ENCODE peak calls at places on chromosomes 5 and 9, in nine cellular contexts. F is ovary, V is GM10248, Z is retina, J is BJ, H is KG1, B is T-helper 2 cell, D is ACHN, U is omental fat pad. Q is an unnamed sample.

GRCh38 chr9:26742843-26743242 is 149.8 kb downstream of the CAAP1 start:
- DNase-seq in F (no peak), V (no peak), Z (no peak), J (no peak), H (no peak), B (no peak), D (no peak), U (no peak), Q (no peak)

GRCh38 chr5:180323929-180324632 is 29.1 kb downstream of the GFPT2 start:
- DNase-seq in F (no peak), V (no peak), Z (no peak), J (no peak), H (no peak), B (no peak), D (no peak), U (no peak), Q (no peak)

GRCh38 chr9:2461886-2462285 is 159.7 kb upstream of the VLDLR start:
- DNase-seq in F (no peak), V (no peak), Z (no peak), J (no peak), H (no peak), B (no peak), D (no peak), U (no peak), Q (no peak)

GRCh38 chr5:6377582-6378127 is 692 bp downstream of the MED10 start:
- DNase-seq in F (no peak), V (no peak), Z (peak), J (no peak), H (no peak), B (no peak), D (no peak), U (no peak), Q (peak)

GRCh38 chr5:109326864-109327263 is 82.9 kb downstream of the PJA2 start:
- DNase-seq in F (no peak), V (no peak), Z (no peak), J (no peak), H (no peak), B (no peak), D (no peak), U (no peak), Q (no peak)

GRCh38 chr5:157267766-157268480 is 2.0 kb downstream of the CYFIP2 start:
- DNase-seq in F (no peak), V (no peak), Z (no peak), J (no peak), H (no peak), B (no peak), D (no peak), U (no peak), Q (no peak)

GRCh38 chr5:67724412-67725135 is 491.0 kb upstream of the PIK3R1 start:
- DNase-seq in F (no peak), V (no peak), Z (no peak), J (no peak), H (no peak), B (no peak), D (no peak), U (no peak), Q (no peak)

GRCh38 chr5:141465351-141465750 is 10.4 kb upstream of the PCDHGC3 start:
- DNase-seq in F (no peak), V (no peak), Z (no peak), J (no peak), H (no peak), B (no peak), D (no peak), U (no peak), Q (no peak)

GRCh38 chr9:37331871-37332270 is 90.6 kb upstream of the GRHPR start:
- DNase-seq in F (no peak), V (no peak), Z (no peak), J (no peak), H (no peak), B (no peak), D (no peak), U (no peak), Q (no peak)

GRCh38 chr5:98455660-98456059 is 317.8 kb upstream of the RGMB start:
- DNase-seq in F (no peak), V (no peak), Z (no peak), J (no peak), H (no peak), B (no peak), D (no peak), U (no peak), Q (no peak)

GRCh38 chr5:173970878-173971650 is 17.9 kb upstream of the C5orf47 start:
- DNase-seq in F (no peak), V (no peak), Z (no peak), J (no peak), H (no peak), B (no peak), D (no peak), U (no peak), Q (no peak)

GRCh38 chr9:79353856-79354520 is 217.8 kb upstream of the TLE4 start:
- DNase-seq in F (no peak), V (no peak), Z (no peak), J (peak), H (no peak), B (no peak), D (peak), U (no peak), Q (no peak)

GRCh38 chr9:27632254-27632653 is 59.0 kb upstream of the C9orf72 start:
- DNase-seq in F (no peak), V (no peak), Z (no peak), J (no peak), H (no peak), B (no peak), D (no peak), U (no peak), Q (no peak)

GRCh38 chr9:108512426-108513173 is 343.2 kb downstream of the ACTL7B start:
- DNase-seq in F (no peak), V (no peak), Z (no peak), J (no peak), H (no peak), B (no peak), D (no peak), U (no peak), Q (no peak)

GRCh38 chr5:170631471-170632195 is 127.8 kb downstream of the KCNIP1 start:
- DNase-seq in F (peak), V (no peak), Z (peak), J (no peak), H (no peak), B (no peak), D (peak), U (no peak), Q (no peak)

GRCh38 chr5:78405820-78406750 is 45.7 kb downstream of the SCAMP1 start:
- DNase-seq in F (no peak), V (peak), Z (no peak), J (no peak), H (no peak), B (no peak), D (peak), U (no peak), Q (no peak)

GRCh38 chr9:21555911-21556310 is 73.8 kb upstream of the IFNE start:
- DNase-seq in F (no peak), V (no peak), Z (no peak), J (no peak), H (no peak), B (no peak), D (no peak), U (no peak), Q (no peak)

GRCh38 chr5:80967500-80968181 is 7.5 kb downstream of the RASGRF2 start:
- DNase-seq in F (peak), V (no peak), Z (no peak), J (peak), H (no peak), B (no peak), D (peak), U (no peak), Q (no peak)

GRCh38 chr5:178589180-178590140 is 733 bp downstream of the COL23A1 start:
- DNase-seq in F (peak), V (no peak), Z (peak), J (no peak), H (no peak), B (no peak), D (no peak), U (no peak), Q (no peak)

GRCh38 chr5:37208883-37209808 is 40.0 kb downstream of the CPLANE1 start:
- DNase-seq in F (no peak), V (peak), Z (peak), J (no peak), H (no peak), B (no peak), D (no peak), U (no peak), Q (peak)